ENCODE peak calls at places on chromosomes 13 and 19, in six cellular contexts. One of them, this sample, is unnamed.
A peak's percentile ranks its signal among the peaks of the same experiment; 100 is the strongest.

GRCh38 chr19:16737909-16738308 is 18.3 kb downstream of the NWD1 start:
- DNase-seq in neuronal stem cell: no peak
- DNase-seq in H9: no peak
- DNase-seq in mesendoderm: no peak
- DNase-seq in mesenchymal stem cell: peak; percentile 85
- DNase-seq in H1: no peak
- DNase-seq in this sample: peak; percentile 15

GRCh38 chr19:29766100-29766499 is 45.7 kb upstream of the CCNE1 start:
- DNase-seq in neuronal stem cell: no peak
- DNase-seq in H9: no peak
- DNase-seq in mesendoderm: no peak
- DNase-seq in mesenchymal stem cell: no peak
- DNase-seq in H1: no peak
- DNase-seq in this sample: no peak

GRCh38 chr19:18464646-18465045 is 26.7 kb upstream of the ISYNA1 start:
- DNase-seq in neuronal stem cell: no peak
- DNase-seq in H9: no peak
- DNase-seq in mesendoderm: no peak
- DNase-seq in mesenchymal stem cell: peak; percentile 95
- DNase-seq in H1: no peak
- DNase-seq in this sample: peak; percentile 97

GRCh38 chr19:45824531-45825262 is 9.6 kb upstream of the RSPH6A start:
- DNase-seq in neuronal stem cell: no peak
- DNase-seq in H9: no peak
- DNase-seq in mesendoderm: no peak
- DNase-seq in mesenchymal stem cell: no peak
- DNase-seq in H1: no peak
- DNase-seq in this sample: no peak

GRCh38 chr13:98279473-98280175 is 102.6 kb upstream of the RNF113B start:
- DNase-seq in neuronal stem cell: no peak
- DNase-seq in H9: peak; percentile 65
- DNase-seq in mesendoderm: no peak
- DNase-seq in mesenchymal stem cell: no peak
- DNase-seq in H1: no peak
- DNase-seq in this sample: no peak

GRCh38 chr13:39451301-39451700 is 151.7 kb downstream of the LHFPL6 start:
- DNase-seq in neuronal stem cell: no peak
- DNase-seq in H9: no peak
- DNase-seq in mesendoderm: no peak
- DNase-seq in mesenchymal stem cell: peak; percentile 37
- DNase-seq in H1: no peak
- DNase-seq in this sample: peak; percentile 16

GRCh38 chr13:73090116-73090811 is 31.5 kb downstream of the KLF5 start:
- DNase-seq in neuronal stem cell: no peak
- DNase-seq in H9: peak; percentile 87
- DNase-seq in mesendoderm: peak; percentile 99
- DNase-seq in mesenchymal stem cell: peak; percentile 83
- DNase-seq in H1: peak; percentile 60
- DNase-seq in this sample: peak; percentile 91

GRCh38 chr19:39413269-39413902 is 917 bp downstream of the PLEKHG2 start:
- DNase-seq in neuronal stem cell: no peak
- DNase-seq in H9: no peak
- DNase-seq in mesendoderm: peak; percentile 63
- DNase-seq in mesenchymal stem cell: peak; percentile 77
- DNase-seq in H1: no peak
- DNase-seq in this sample: peak; percentile 60

GRCh38 chr19:2251577-2252480 is 2.7 kb downstream of the AMH start:
- DNase-seq in neuronal stem cell: no peak
- DNase-seq in H9: no peak
- DNase-seq in mesendoderm: no peak
- DNase-seq in mesenchymal stem cell: no peak
- DNase-seq in H1: no peak
- DNase-seq in this sample: no peak

GRCh38 chr19:8335343-8336071 is 7.6 kb downstream of the KANK3 start:
- DNase-seq in neuronal stem cell: no peak
- DNase-seq in H9: peak; percentile 73
- DNase-seq in mesendoderm: no peak
- DNase-seq in mesenchymal stem cell: no peak
- DNase-seq in H1: no peak
- DNase-seq in this sample: no peak

GRCh38 chr19:16575282-16575681 is 3.1 kb upstream of the SLC35E1 start:
- DNase-seq in neuronal stem cell: no peak
- DNase-seq in H9: no peak
- DNase-seq in mesendoderm: no peak
- DNase-seq in mesenchymal stem cell: no peak
- DNase-seq in H1: no peak
- DNase-seq in this sample: no peak

GRCh38 chr13:74867460-74867859 is 614.5 kb downstream of the TBC1D4 start:
- DNase-seq in neuronal stem cell: no peak
- DNase-seq in H9: no peak
- DNase-seq in mesendoderm: no peak
- DNase-seq in mesenchymal stem cell: no peak
- DNase-seq in H1: no peak
- DNase-seq in this sample: no peak

GRCh38 chr19:54096642-54097106 is 3.9 kb downstream of the OSCAR start:
- DNase-seq in neuronal stem cell: no peak
- DNase-seq in H9: peak; percentile 65
- DNase-seq in mesendoderm: peak; percentile 74
- DNase-seq in mesenchymal stem cell: peak; percentile 47
- DNase-seq in H1: no peak
- DNase-seq in this sample: peak; percentile 17

GRCh38 chr19:27793128-27793643 is 1419.8 kb downstream of the UQCRFS1 start:
- DNase-seq in neuronal stem cell: peak; percentile 65
- DNase-seq in H9: peak; percentile 96
- DNase-seq in mesendoderm: peak; percentile 98
- DNase-seq in mesenchymal stem cell: peak; percentile 77
- DNase-seq in H1: peak; percentile 83
- DNase-seq in this sample: peak; percentile 58

DNA sequence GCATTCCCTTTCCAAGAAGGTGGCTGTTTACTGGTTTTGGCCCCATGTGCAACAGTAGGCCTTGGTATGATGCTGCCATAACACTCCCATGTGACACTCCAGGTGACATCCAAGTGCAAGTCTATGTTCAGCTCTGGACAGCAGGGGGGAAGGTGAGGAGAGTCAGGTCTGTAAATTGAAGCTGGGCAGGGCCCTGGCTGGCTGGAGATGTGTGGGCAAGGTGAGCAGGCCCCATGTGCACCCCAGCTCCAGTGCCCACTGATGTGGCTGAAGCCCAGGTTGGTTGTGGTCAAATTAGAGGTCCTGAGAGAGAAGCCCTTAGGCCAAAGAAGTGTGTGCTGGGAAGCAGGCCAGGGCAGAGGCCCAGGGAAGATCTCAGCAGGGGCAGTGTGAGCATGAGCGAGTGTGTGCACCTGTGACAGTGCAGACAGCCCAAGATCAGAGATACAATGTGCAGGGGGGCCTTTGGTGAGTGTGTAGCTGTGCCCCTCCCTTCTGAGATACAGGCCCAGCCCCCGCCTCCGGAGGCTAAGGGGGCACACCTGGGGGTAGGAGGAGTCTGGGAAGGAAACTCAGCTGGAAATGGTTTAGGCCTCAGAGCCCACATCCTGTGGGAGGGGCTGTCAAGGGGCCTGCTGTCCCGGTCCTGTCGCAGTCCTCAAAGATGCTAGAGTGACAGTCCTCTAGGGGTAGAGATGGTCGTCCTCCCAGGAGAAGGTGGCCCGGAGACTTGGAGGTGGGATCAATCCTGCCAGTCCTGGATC is 18.6 kb downstream of the DEDD2 start:
- DNase-seq in neuronal stem cell: no peak
- DNase-seq in H9: peak; percentile 86
- DNase-seq in mesendoderm: peak; percentile 86
- DNase-seq in mesenchymal stem cell: no peak
- DNase-seq in H1: no peak
- DNase-seq in this sample: no peak
- H2BK15ac ChIP-seq in neuronal stem cell: no peak overlapping the region
- H2BK15ac ChIP-seq in H9: no peak overlapping the region
- H2BK15ac ChIP-seq in mesendoderm: no peak overlapping the region
- H2BK15ac ChIP-seq in mesenchymal stem cell: peak overlapping the region; percentile 20
- H2BK15ac ChIP-seq in H1: peak overlapping the region; percentile 12
- H2BK15ac ChIP-seq in this sample: no peak overlapping the region

GRCh38 chr19:6442087-6442688 is 8.6 kb upstream of the SLC25A41 start:
- DNase-seq in neuronal stem cell: no peak
- DNase-seq in H9: no peak
- DNase-seq in mesendoderm: no peak
- DNase-seq in mesenchymal stem cell: no peak
- DNase-seq in H1: no peak
- DNase-seq in this sample: no peak
- H2BK15ac ChIP-seq in neuronal stem cell: no peak overlapping the region
- H2BK15ac ChIP-seq in H9: no peak overlapping the region
- H2BK15ac ChIP-seq in mesendoderm: no peak overlapping the region
- H2BK15ac ChIP-seq in mesenchymal stem cell: no peak overlapping the region
- H2BK15ac ChIP-seq in H1: no peak overlapping the region
- H2BK15ac ChIP-seq in this sample: no peak overlapping the region

GRCh38 chr13:20474515-20474914 is 51.1 kb downstream of the CRYL1 start:
- DNase-seq in neuronal stem cell: no peak
- DNase-seq in H9: no peak
- DNase-seq in mesendoderm: no peak
- DNase-seq in mesenchymal stem cell: no peak
- DNase-seq in H1: no peak
- DNase-seq in this sample: no peak

GRCh38 chr13:20473888-20474287 is 51.8 kb downstream of the CRYL1 start:
- DNase-seq in neuronal stem cell: no peak
- DNase-seq in H9: no peak
- DNase-seq in mesendoderm: no peak
- DNase-seq in mesenchymal stem cell: no peak
- DNase-seq in H1: no peak
- DNase-seq in this sample: no peak

GRCh38 chr13:20475927-20476691 is 49.5 kb downstream of the CRYL1 start:
- DNase-seq in neuronal stem cell: no peak
- DNase-seq in H9: no peak
- DNase-seq in mesendoderm: peak; percentile 21
- DNase-seq in mesenchymal stem cell: no peak
- DNase-seq in H1: no peak
- DNase-seq in this sample: no peak

GRCh38 chr13:20472531-20472930 is 53.1 kb downstream of the CRYL1 start:
- DNase-seq in neuronal stem cell: no peak
- DNase-seq in H9: no peak
- DNase-seq in mesendoderm: no peak
- DNase-seq in mesenchymal stem cell: no peak
- DNase-seq in H1: no peak
- DNase-seq in this sample: no peak

DNA sequence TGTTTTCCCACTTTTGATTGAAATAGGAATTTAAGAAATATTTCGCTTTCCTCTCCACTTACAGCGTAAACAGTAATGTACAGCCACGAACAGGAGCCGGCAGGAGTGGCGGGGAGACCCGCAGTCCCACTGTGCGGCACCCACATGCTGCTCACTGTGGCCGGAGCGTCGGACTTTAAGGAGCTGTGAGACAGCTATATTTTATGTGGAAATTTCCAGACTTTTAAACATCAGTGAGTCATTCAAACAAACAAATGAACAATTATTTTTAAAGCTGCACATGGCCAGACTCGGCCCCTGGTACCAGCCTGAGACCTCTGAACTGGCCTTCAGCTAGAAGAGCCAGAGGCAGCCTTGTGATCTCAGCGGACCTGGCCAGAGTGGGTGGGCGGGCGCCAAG is 52.5 kb downstream of the CRYL1 start:
- DNase-seq in neuronal stem cell: no peak
- DNase-seq in H9: no peak
- DNase-seq in mesendoderm: no peak
- DNase-seq in mesenchymal stem cell: peak; percentile 40
- DNase-seq in H1: no peak
- DNase-seq in this sample: peak; percentile 42
- H2BK15ac ChIP-seq in neuronal stem cell: no peak overlapping the region
- H2BK15ac ChIP-seq in H9: no peak overlapping the region
- H2BK15ac ChIP-seq in mesendoderm: no peak overlapping the region
- H2BK15ac ChIP-seq in mesenchymal stem cell: no peak overlapping the region
- H2BK15ac ChIP-seq in H1: no peak overlapping the region
- H2BK15ac ChIP-seq in this sample: no peak overlapping the region

GRCh38 chr13:46638262-46638661 is 85.3 kb downstream of the LRCH1 start:
- DNase-seq in neuronal stem cell: no peak
- DNase-seq in H9: no peak
- DNase-seq in mesendoderm: no peak
- DNase-seq in mesenchymal stem cell: no peak
- DNase-seq in H1: no peak
- DNase-seq in this sample: no peak
- H2BK15ac ChIP-seq in neuronal stem cell: no peak overlapping the region
- H2BK15ac ChIP-seq in H9: no peak overlapping the region
- H2BK15ac ChIP-seq in mesendoderm: no peak overlapping the region
- H2BK15ac ChIP-seq in mesenchymal stem cell: no peak overlapping the region
- H2BK15ac ChIP-seq in H1: no peak overlapping the region
- H2BK15ac ChIP-seq in this sample: no peak overlapping the region

DNA sequence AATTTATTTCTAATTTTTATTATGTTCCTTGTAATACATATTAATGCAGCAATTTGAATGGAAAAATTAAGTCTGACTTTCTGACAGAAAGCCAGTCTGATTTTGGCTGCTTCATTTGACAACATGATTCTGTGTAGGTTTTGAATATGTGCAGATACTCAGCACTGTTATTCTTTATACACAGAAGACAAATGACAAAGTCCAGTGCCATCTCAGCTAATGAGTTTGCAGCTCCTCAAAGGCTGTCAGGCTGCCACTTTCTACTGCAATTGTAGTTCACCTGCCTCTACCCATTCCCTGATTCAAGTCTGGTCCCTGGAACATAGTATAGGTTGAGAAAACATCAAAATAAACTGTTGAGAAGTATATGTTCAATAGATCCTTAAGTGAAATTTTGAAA is 2.9 kb upstream of the CHAMP1 start:
- DNase-seq in neuronal stem cell: no peak
- DNase-seq in H9: no peak
- DNase-seq in mesendoderm: no peak
- DNase-seq in mesenchymal stem cell: peak; percentile 6
- DNase-seq in H1: no peak
- DNase-seq in this sample: no peak
- H2BK15ac ChIP-seq in neuronal stem cell: no peak overlapping the region
- H2BK15ac ChIP-seq in H9: no peak overlapping the region
- H2BK15ac ChIP-seq in mesendoderm: no peak overlapping the region
- H2BK15ac ChIP-seq in mesenchymal stem cell: no peak overlapping the region
- H2BK15ac ChIP-seq in H1: no peak overlapping the region
- H2BK15ac ChIP-seq in this sample: no peak overlapping the region

DNA sequence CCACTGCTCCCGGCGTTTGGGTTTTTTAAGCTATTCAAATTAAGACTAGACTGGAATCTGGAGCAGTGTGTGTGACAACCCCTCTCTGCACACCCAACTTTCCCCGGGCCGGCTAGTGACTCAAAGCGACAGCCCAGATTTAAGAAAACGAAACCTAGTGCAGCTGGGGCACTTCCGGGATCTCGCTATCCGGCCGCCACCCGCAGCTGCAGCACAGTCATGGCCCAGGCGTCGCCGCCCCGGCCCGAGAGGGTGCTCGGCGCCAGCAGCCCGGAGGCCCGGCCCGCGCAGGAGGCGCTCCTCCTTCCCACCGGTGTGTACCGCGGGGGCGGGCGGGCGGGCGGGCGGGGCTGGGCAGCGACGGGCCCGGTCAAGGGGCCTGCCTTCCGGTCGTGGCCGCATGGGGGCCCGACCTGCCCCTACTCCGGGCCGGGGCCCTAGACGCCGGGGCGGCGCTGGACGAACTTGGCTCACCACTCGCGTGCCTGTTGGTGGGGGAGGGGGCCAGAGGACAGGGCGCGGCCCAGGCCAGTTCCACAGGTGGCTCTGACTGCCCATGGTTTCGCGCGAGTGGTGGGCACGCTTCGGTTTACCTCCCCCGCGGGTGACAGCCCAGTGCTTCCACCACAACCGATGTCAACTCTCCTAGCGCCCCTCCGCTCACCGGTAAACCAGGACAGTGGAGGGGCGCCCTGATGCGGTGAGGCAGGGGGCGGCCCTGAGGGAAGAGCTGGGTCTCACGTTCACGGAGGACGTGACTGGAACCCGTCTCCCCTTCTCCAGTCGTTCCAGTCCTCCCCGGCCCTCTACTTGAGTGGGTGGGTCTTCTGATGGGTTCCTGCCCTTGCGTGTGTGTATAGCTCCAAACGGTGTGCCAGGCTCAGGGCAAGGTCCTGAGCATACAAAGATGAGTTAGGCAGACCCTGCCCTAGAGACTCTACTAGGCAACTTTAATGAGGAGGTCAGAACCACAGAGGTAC is at the start of gene PHF11:
- DNase-seq in neuronal stem cell: peak; percentile 46
- DNase-seq in H9: peak; percentile 74
- DNase-seq in mesendoderm: peak; percentile 84
- DNase-seq in mesenchymal stem cell: peak; percentile 89
- DNase-seq in H1: no peak
- DNase-seq in this sample: peak; percentile 76
- H2BK15ac ChIP-seq in neuronal stem cell: no peak within 1 kb of the TSS
- H2BK15ac ChIP-seq in H9: no peak within 1 kb of the TSS
- H2BK15ac ChIP-seq in mesendoderm: no peak within 1 kb of the TSS
- H2BK15ac ChIP-seq in mesenchymal stem cell: peak within 1 kb of the TSS; percentile 70
- H2BK15ac ChIP-seq in H1: peak within 1 kb of the TSS; percentile 72
- H2BK15ac ChIP-seq in this sample: peak within 1 kb of the TSS; percentile 42